ENCODE peak calls at places on chromosomes 4 and X, in four cellular contexts. One of them, this sample, is unnamed.
A peak's percentile ranks its signal among the peaks of the same experiment; 100 is the strongest.

GRCh38 chrX:18278448-18278847 is 57.8 kb upstream of the BEND2 start:
- DNase-seq in fibroblast of mammary gland: no peak
- DNase-seq in CD8-positive, alpha-beta memory T cell: no peak
- DNase-seq in NCI-H1436: no peak
- DNase-seq in this sample: no peak

GRCh38 chr4:20638825-20639224 is 61.4 kb upstream of the PACRGL start:
- DNase-seq in fibroblast of mammary gland: no peak
- DNase-seq in CD8-positive, alpha-beta memory T cell: no peak
- DNase-seq in NCI-H1436: no peak
- DNase-seq in this sample: no peak

GRCh38 chr4:123478859-123479345 is 82.3 kb downstream of the SPRY1 start:
- DNase-seq in fibroblast of mammary gland: no peak
- DNase-seq in CD8-positive, alpha-beta memory T cell: no peak
- DNase-seq in NCI-H1436: no peak
- DNase-seq in this sample: no peak

GRCh38 chr4:40316333-40316781 is 18.8 kb upstream of the CHRNA9 start:
- DNase-seq in fibroblast of mammary gland: peak; percentile 96
- DNase-seq in CD8-positive, alpha-beta memory T cell: no peak
- DNase-seq in NCI-H1436: no peak
- DNase-seq in this sample: no peak

GRCh38 chr4:43242611-43243010 is 350.1 kb downstream of the GRXCR1 start:
- DNase-seq in fibroblast of mammary gland: peak; percentile 38
- DNase-seq in CD8-positive, alpha-beta memory T cell: no peak
- DNase-seq in NCI-H1436: no peak
- DNase-seq in this sample: no peak

GRCh38 chr4:38818441-38818976 is 13.9 kb upstream of the TLR1 start:
- DNase-seq in fibroblast of mammary gland: no peak
- DNase-seq in CD8-positive, alpha-beta memory T cell: no peak
- DNase-seq in NCI-H1436: no peak
- DNase-seq in this sample: no peak

GRCh38 chr4:20430555-20430954 is 178.8 kb downstream of the SLIT2 start:
- DNase-seq in fibroblast of mammary gland: peak; percentile 66
- DNase-seq in CD8-positive, alpha-beta memory T cell: no peak
- DNase-seq in NCI-H1436: no peak
- DNase-seq in this sample: no peak

GRCh38 chr4:156583265-156583664 is 388.3 kb downstream of the PDGFC start:
- DNase-seq in fibroblast of mammary gland: no peak
- DNase-seq in CD8-positive, alpha-beta memory T cell: no peak
- DNase-seq in NCI-H1436: no peak
- DNase-seq in this sample: no peak

GRCh38 chrX:15903186-15903681 is 48.6 kb upstream of the AP1S2 start:
- DNase-seq in fibroblast of mammary gland: no peak
- DNase-seq in CD8-positive, alpha-beta memory T cell: no peak
- DNase-seq in NCI-H1436: no peak
- DNase-seq in this sample: no peak

GRCh38 chr4:53518807-53519206 is 72.5 kb downstream of the LNX1 start:
- DNase-seq in fibroblast of mammary gland: no peak
- DNase-seq in CD8-positive, alpha-beta memory T cell: no peak
- DNase-seq in NCI-H1436: no peak
- DNase-seq in this sample: no peak

GRCh38 chr4:5710065-5710961 is 688 bp upstream of the EVC start:
- DNase-seq in fibroblast of mammary gland: no peak
- DNase-seq in CD8-positive, alpha-beta memory T cell: no peak
- DNase-seq in NCI-H1436: no peak
- DNase-seq in this sample: no peak

GRCh38 chr4:110396963-110397362 is 79.0 kb upstream of the ENPEP start:
- DNase-seq in fibroblast of mammary gland: no peak
- DNase-seq in CD8-positive, alpha-beta memory T cell: no peak
- DNase-seq in NCI-H1436: no peak
- DNase-seq in this sample: no peak

GRCh38 chr4:82797591-82798081 is 960 bp downstream of the SCD5 start:
- DNase-seq in fibroblast of mammary gland: no peak
- DNase-seq in CD8-positive, alpha-beta memory T cell: no peak
- DNase-seq in NCI-H1436: no peak
- DNase-seq in this sample: no peak

GRCh38 chr4:92235741-92236140 is 68.0 kb upstream of the GRID2 start:
- DNase-seq in fibroblast of mammary gland: no peak
- DNase-seq in CD8-positive, alpha-beta memory T cell: no peak
- DNase-seq in NCI-H1436: no peak
- DNase-seq in this sample: no peak

GRCh38 chr4:8915201-8916200 is 43.9 kb upstream of the HMX1 start:
- DNase-seq in fibroblast of mammary gland: no peak
- DNase-seq in CD8-positive, alpha-beta memory T cell: no peak
- DNase-seq in NCI-H1436: no peak
- DNase-seq in this sample: no peak

GRCh38 chr4:128858875-128859696 is 49.6 kb downstream of the JADE1 start:
- DNase-seq in fibroblast of mammary gland: peak; percentile 87
- DNase-seq in CD8-positive, alpha-beta memory T cell: no peak
- DNase-seq in NCI-H1436: no peak
- DNase-seq in this sample: no peak

GRCh38 chr4:165635261-165635838 is 237.7 kb upstream of the TLL1 start:
- DNase-seq in fibroblast of mammary gland: no peak
- DNase-seq in CD8-positive, alpha-beta memory T cell: no peak
- DNase-seq in NCI-H1436: no peak
- DNase-seq in this sample: no peak

GRCh38 chrX:10242036-10242435 is 85.3 kb downstream of the CLCN4 start:
- DNase-seq in fibroblast of mammary gland: no peak
- DNase-seq in CD8-positive, alpha-beta memory T cell: no peak
- DNase-seq in NCI-H1436: no peak
- DNase-seq in this sample: no peak

GRCh38 chr4:23773884-23774636 is 115.8 kb downstream of the PPARGC1A start:
- DNase-seq in fibroblast of mammary gland: no peak
- DNase-seq in CD8-positive, alpha-beta memory T cell: no peak
- DNase-seq in NCI-H1436: no peak
- DNase-seq in this sample: no peak

GRCh38 chr4:26936284-26937065 is 75.8 kb downstream of the STIM2 start:
- DNase-seq in fibroblast of mammary gland: peak; percentile 54
- DNase-seq in CD8-positive, alpha-beta memory T cell: no peak
- DNase-seq in NCI-H1436: no peak
- DNase-seq in this sample: no peak

GRCh38 chr4:68905598-68906237 is 45.9 kb downstream of the UGT2A3 start:
- DNase-seq in fibroblast of mammary gland: no peak
- DNase-seq in CD8-positive, alpha-beta memory T cell: no peak
- DNase-seq in NCI-H1436: no peak
- DNase-seq in this sample: no peak

GRCh38 chr4:155012469-155012868 is 196.0 kb upstream of the NPY2R start:
- DNase-seq in fibroblast of mammary gland: no peak
- DNase-seq in CD8-positive, alpha-beta memory T cell: no peak
- DNase-seq in NCI-H1436: no peak
- DNase-seq in this sample: no peak

GRCh38 chrX:16479206-16479869 is 170.6 kb upstream of the S100G start:
- DNase-seq in fibroblast of mammary gland: peak; percentile 86
- DNase-seq in CD8-positive, alpha-beta memory T cell: no peak
- DNase-seq in NCI-H1436: no peak
- DNase-seq in this sample: no peak

GRCh38 chr4:144645621-144646522 is at the start of gene HHIP:
- DNase-seq in fibroblast of mammary gland: peak; percentile 36
- DNase-seq in CD8-positive, alpha-beta memory T cell: no peak
- DNase-seq in NCI-H1436: peak; percentile 60
- DNase-seq in this sample: no peak

GRCh38 chrX:87583679-87584078 is 66.1 kb downstream of the KLHL4 start:
- DNase-seq in fibroblast of mammary gland: peak; percentile 39
- DNase-seq in CD8-positive, alpha-beta memory T cell: no peak
- DNase-seq in NCI-H1436: no peak
- DNase-seq in this sample: no peak

GRCh38 chrX:135330709-135331108 is 21.4 kb downstream of the ETDC start:
- DNase-seq in fibroblast of mammary gland: no peak
- DNase-seq in CD8-positive, alpha-beta memory T cell: no peak
- DNase-seq in NCI-H1436: no peak
- DNase-seq in this sample: no peak

GRCh38 chr4:52619591-52619931 is 39.5 kb downstream of the USP46 start:
- DNase-seq in fibroblast of mammary gland: no peak
- DNase-seq in CD8-positive, alpha-beta memory T cell: no peak
- DNase-seq in NCI-H1436: no peak
- DNase-seq in this sample: no peak

GRCh38 chr4:182286035-182286434 is 42.8 kb downstream of the TENM3 start:
- DNase-seq in fibroblast of mammary gland: peak; percentile 15
- DNase-seq in CD8-positive, alpha-beta memory T cell: no peak
- DNase-seq in NCI-H1436: no peak
- DNase-seq in this sample: no peak

GRCh38 chrX:107768051-107768450 is 7.5 kb downstream of the TSC22D3 start:
- DNase-seq in fibroblast of mammary gland: no peak
- DNase-seq in CD8-positive, alpha-beta memory T cell: no peak
- DNase-seq in NCI-H1436: no peak
- DNase-seq in this sample: no peak

GRCh38 chrX:149527705-149528104 is 13.1 kb upstream of the EOLA1 start:
- DNase-seq in fibroblast of mammary gland: peak; percentile 31
- DNase-seq in CD8-positive, alpha-beta memory T cell: no peak
- DNase-seq in NCI-H1436: peak; percentile 9
- DNase-seq in this sample: no peak

GRCh38 chr4:145326491-145326890 is 146.1 kb upstream of the OTUD4 start:
- DNase-seq in fibroblast of mammary gland: no peak
- DNase-seq in CD8-positive, alpha-beta memory T cell: no peak
- DNase-seq in NCI-H1436: no peak
- DNase-seq in this sample: no peak

GRCh38 chrX:19670854-19671620 is 155.7 kb upstream of the MAP3K15 start:
- DNase-seq in fibroblast of mammary gland: peak; percentile 87
- DNase-seq in CD8-positive, alpha-beta memory T cell: no peak
- DNase-seq in NCI-H1436: no peak
- DNase-seq in this sample: no peak

GRCh38 chr4:4358093-4358840 is 28.6 kb upstream of the NSG1 start:
- DNase-seq in fibroblast of mammary gland: no peak
- DNase-seq in CD8-positive, alpha-beta memory T cell: no peak
- DNase-seq in NCI-H1436: no peak
- DNase-seq in this sample: no peak

GRCh38 chr4:159455675-159456235 is 352.9 kb downstream of the RAPGEF2 start:
- DNase-seq in fibroblast of mammary gland: peak; percentile 55
- DNase-seq in CD8-positive, alpha-beta memory T cell: no peak
- DNase-seq in NCI-H1436: peak; percentile 20
- DNase-seq in this sample: no peak

GRCh38 chr4:83207497-83208105 is 77.0 kb downstream of the COQ2 start:
- DNase-seq in fibroblast of mammary gland: no peak
- DNase-seq in CD8-positive, alpha-beta memory T cell: no peak
- DNase-seq in NCI-H1436: no peak
- DNase-seq in this sample: no peak

GRCh38 chr4:2818351-2818939 is 25.2 kb upstream of the ADD1 start:
- DNase-seq in fibroblast of mammary gland: no peak
- DNase-seq in CD8-positive, alpha-beta memory T cell: no peak
- DNase-seq in NCI-H1436: no peak
- DNase-seq in this sample: no peak

GRCh38 chr4:40908702-40909362 is 159.1 kb downstream of the NSUN7 start:
- DNase-seq in fibroblast of mammary gland: peak; percentile 84
- DNase-seq in CD8-positive, alpha-beta memory T cell: peak; percentile 28
- DNase-seq in NCI-H1436: peak; percentile 78
- DNase-seq in this sample: peak; percentile 6